ENCODE peak calls at places on chromosomes 6 and 20, in seven cellular contexts. P is left ventricle myocardium inferior; L is suprapubic skin; U is ovary; W is fibroblast of lung; T is lung; G is CD8-positive, alpha-beta T cell. O is an unnamed sample. For H3K27me3, the result is how much of the 10 kb centered on the place peaks cover.

GRCh38 chr6:166556871-166557322 is 29.6 kb downstream of the RAMACL start:
- DNase-seq in T (peak), W (peak), P (peak), U (peak), G (no peak), L (peak), O (peak)

GRCh38 chr20:23265226-23265625 is 85.4 kb upstream of the NXT1 start:
- DNase-seq in U (peak), P (no peak), G (no peak), W (peak), L (peak), T (no peak), O (no peak)

GRCh38 chr6:151716446-151717047 is 90.9 kb upstream of the ESR1 start:
- DNase-seq in P (no peak), T (no peak), L (no peak), W (no peak), U (no peak), G (no peak), O (peak)

GRCh38 chr20:32574296-32575226 is 10.6 kb downstream of the NOL4L start:
- DNase-seq in T (peak), W (peak), U (no peak), P (no peak), G (no peak), L (no peak), O (peak)

GRCh38 chr6:19033683-19034082 is 646.5 kb downstream of the RNF144B start:
- DNase-seq in U (no peak), W (no peak), T (no peak), G (no peak), P (no peak), L (no peak), O (no peak)

GRCh38 chr6:17907467-17908229 is 79.8 kb downstream of the KIF13A start:
- DNase-seq in W (peak), G (no peak), P (peak), L (peak), T (peak), U (no peak), O (peak)

GRCh38 chr6:164124986-164125385 is 710.5 kb downstream of the QKI start:
- DNase-seq in L (no peak), P (no peak), G (no peak), W (no peak), T (no peak), U (no peak), O (no peak)

GRCh38 chr20:46631212-46631869 is 19.9 kb downstream of the SLC13A3 start:
- DNase-seq in T (no peak), L (no peak), G (no peak), P (no peak), U (no peak), W (peak), O (peak)

GRCh38 chr20:21052241-21052640 is 53.9 kb downstream of the LINC00237 start:
- DNase-seq in U (no peak), W (no peak), P (no peak), T (no peak), L (no peak), G (no peak), O (no peak)

GRCh38 chr20:33132858-33133615 is 34.9 kb upstream of the BPIFA2 start:
- DNase-seq in W (no peak), P (no peak), T (no peak), G (no peak), U (no peak), L (no peak), O (no peak)

GRCh38 chr20:46991850-46992639 is 97.4 kb downstream of the EYA2 start:
- DNase-seq in T (no peak), W (no peak), U (no peak), P (no peak), L (no peak), G (no peak), O (no peak)

GRCh38 chr20:48932375-48932941 is 10.9 kb downstream of the ARFGEF2 start:
- DNase-seq in L (no peak), W (no peak), T (no peak), G (no peak), P (no peak), U (no peak), O (no peak)

GRCh38 chr6:64737418-64737817 is 969.6 kb downstream of the EYS start:
- DNase-seq in U (no peak), L (no peak), W (no peak), G (no peak), T (no peak), P (no peak), O (no peak)

GRCh38 chr6:20175810-20176209 is 36.5 kb downstream of the MBOAT1 start:
- DNase-seq in P (no peak), T (no peak), G (no peak), U (no peak), L (no peak), W (no peak), O (no peak)

GRCh38 chr20:5718896-5719595 is 31.2 kb upstream of the SHLD1 start:
- DNase-seq in W (no peak), G (no peak), U (no peak), P (peak), T (no peak), L (no peak), O (no peak)

GRCh38 chr20:64152906-64153305 is 11.3 kb upstream of the MYT1 start:
- DNase-seq in T (no peak), P (no peak), U (no peak), L (no peak), G (no peak), W (no peak), O (no peak)

GRCh38 chr6:93992976-93993375 is 573.6 kb upstream of the EPHA7 start:
- DNase-seq in T (no peak), W (no peak), L (no peak), P (no peak), U (no peak), G (no peak), O (no peak)

GRCh38 chr20:1263853-1264252 is 2.2 kb upstream of the SNPH start:
- DNase-seq in U (no peak), G (no peak), W (peak), P (no peak), T (no peak), L (no peak), O (peak)

GRCh38 chr6:27619436-27619835 is 146.5 kb upstream of the ZNF184 start:
- DNase-seq in P (no peak), U (no peak), G (no peak), L (no peak), W (no peak), T (no peak), O (no peak)

GRCh38 chr6:138520463-138520862 is 21.2 kb upstream of the NHSL1 start:
- DNase-seq in W (peak), T (no peak), L (no peak), P (no peak), U (no peak), G (no peak), O (peak)

GRCh38 chr6:35903679-35904078 is 17.2 kb downstream of the SRPK1 start:
- DNase-seq in T (no peak), W (no peak), G (no peak), L (no peak), U (no peak), P (no peak), O (no peak)

GRCh38 chr6:111562271-111562670 is 43.4 kb downstream of the TRAF3IP2 start:
- DNase-seq in T (no peak), L (no peak), G (no peak), P (no peak), W (no peak), U (no peak), O (no peak)

GRCh38 chr6:131597448-131597847 is 24.4 kb downstream of the ARG1 start:
- DNase-seq in L (no peak), P (no peak), U (no peak), T (no peak), W (peak), G (no peak), O (peak)

GRCh38 chr20:34222208-34222607 is 19.0 kb upstream of the ASIP start:
- DNase-seq in G (no peak), W (peak), T (no peak), P (no peak), U (no peak), L (no peak), O (peak)

GRCh38 chr20:49713779-49714712 is at the start of gene B4GALT5:
- DNase-seq in L (peak), W (peak), G (peak), U (peak), P (peak), T (peak), O (no peak)

GRCh38 chr6:88663801-88664200 is 299.6 kb downstream of the RNGTT start:
- DNase-seq in T (no peak), W (no peak), L (no peak), G (no peak), P (no peak), U (no peak), O (no peak)

DNA sequence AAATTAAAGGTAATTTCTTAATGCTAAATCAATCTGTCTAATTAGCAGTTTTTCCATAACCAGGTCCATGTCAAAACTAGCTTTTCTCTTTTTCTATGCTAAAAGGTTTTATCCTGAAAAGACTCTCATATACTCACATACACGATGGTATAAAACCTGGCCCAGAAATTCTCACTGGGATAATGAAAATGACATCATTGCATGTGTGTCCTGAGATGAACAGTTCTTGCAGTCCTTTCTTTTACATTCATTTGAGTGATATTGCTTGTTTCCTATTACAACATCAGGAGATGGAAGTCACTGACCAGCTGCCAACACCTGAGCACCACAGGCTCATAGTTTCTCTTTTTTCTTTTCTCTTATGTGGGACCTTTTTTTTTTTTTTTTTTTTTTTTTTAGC is 7.9 kb upstream of the PRELID3B start:
- DNase-seq in W (no peak), P (no peak), L (no peak), G (no peak), U (no peak), T (no peak), O (no peak)
- H3K4me3 ChIP-seq in W (no peak), P (no peak), L (no peak), G (no peak), U (no peak), T (no peak), O (no peak)

GRCh38 chr6:159527351-159527750 is 165.7 kb downstream of the SOD2 start:
- DNase-seq in U (no peak), G (no peak), W (no peak), P (no peak), T (no peak), L (no peak), O (no peak)
- TF ChIP-seq CTCF in U (no peak), G (no peak), W (no peak), P (no peak), T (no peak), L (no peak), O (no peak)

DNA sequence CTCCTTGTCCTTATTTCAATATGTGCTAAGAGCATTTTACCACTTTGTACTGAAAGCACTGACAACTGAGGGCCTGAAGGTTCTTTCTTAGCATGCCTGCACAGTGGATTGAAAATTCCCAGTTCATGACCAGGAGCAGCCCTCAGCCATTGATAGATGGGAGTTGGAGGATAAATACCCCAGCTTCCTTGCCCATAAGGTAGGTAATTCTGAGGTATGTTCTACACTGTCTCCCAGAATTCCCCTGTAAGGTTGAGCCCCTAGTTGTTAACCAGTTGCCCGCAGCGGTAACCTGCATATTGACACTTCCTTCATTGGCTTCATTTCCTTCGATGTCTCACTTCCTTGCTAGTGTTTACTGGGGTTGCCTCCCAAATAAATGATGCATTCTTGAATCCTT is 162.0 kb downstream of the CDC5L start:
- DNase-seq in G (no peak), T (no peak), P (no peak), W (no peak), U (no peak), L (no peak), O (no peak)
- H3K27me3 ChIP-seq in G (under half), T (under half), P (under half), W (under half), U (under half), L (under half), O (under half)

GRCh38 chr6:14910692-14911547 is 334.9 kb upstream of the JARID2 start:
- DNase-seq in G (no peak), L (no peak), T (peak), U (no peak), W (peak), P (peak), O (no peak)
- H3K4me3 ChIP-seq in G (peak), L (no peak), T (no peak), U (no peak), W (no peak), P (no peak), O (no peak)

DNA sequence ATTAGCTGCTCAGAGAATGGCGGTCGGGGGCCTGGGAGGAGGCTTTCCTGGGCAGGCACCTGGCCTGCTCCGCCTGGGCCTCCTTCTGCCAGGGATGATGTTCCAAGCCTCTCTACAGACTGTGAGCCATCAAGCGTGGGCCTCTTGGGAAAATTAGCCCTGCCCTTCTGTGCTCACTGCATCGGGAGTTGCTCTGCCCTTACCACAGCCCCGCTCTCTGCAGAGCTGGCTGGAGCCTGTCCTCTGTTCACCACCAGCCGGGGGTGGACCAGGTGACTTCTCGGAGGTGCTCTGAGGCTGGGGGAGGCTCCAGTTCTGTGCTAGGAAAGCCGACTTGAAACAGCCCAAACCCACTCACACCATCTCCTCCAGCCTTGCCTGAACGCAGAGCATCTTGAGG is 24.2 kb downstream of the MDGA1 start:
- DNase-seq in G (no peak), L (no peak), U (no peak), W (no peak), T (no peak), P (no peak), O (no peak)
- TF ChIP-seq CTCF in G (no peak), L (no peak), U (no peak), W (no peak), T (no peak), P (no peak), O (no peak)

DNA sequence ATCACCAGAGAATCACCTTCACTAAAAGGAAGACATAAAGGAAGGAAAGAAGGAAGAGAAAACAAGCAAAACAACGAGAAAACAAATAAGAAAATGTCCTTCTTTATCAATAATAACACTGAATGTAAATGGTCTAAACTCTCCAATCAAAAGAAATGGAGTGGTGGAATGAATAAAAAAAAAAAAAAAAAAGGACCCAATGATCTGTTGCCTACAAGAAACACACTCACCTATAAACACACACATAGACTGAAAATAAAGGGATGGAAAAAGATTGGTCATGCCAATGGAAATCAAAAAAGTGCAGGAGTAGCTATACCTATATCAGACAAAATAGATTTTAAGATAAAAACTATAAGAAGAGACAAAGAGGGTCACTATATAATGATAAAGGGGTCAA is 30.2 kb upstream of the HLA-E start:
- DNase-seq in T (no peak), G (no peak), L (no peak), U (no peak), P (no peak), W (no peak), O (no peak)
- H3K27me3 ChIP-seq in T (under half), G (under half), L (half or more), U (under half), P (half or more), W (half or more), O (under half)

DNA sequence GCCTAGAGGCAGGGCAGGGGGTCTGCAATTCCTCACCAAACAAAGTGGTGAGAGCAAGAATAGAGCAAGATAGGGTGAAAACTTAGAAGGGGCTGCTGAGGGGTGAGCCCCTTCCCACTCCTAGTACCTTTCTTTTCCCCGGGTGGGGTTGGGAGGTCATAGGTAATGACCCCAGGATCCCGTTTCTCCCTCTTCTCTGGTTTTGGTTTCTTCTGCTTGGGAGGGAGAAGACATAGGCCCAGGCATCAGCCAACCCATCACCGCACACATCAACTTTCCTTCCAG is 3.5 kb downstream of the VARS1 start:
- DNase-seq in L (no peak), G (no peak), W (no peak), T (no peak), P (no peak), U (no peak), O (no peak)
- H3K4me3 ChIP-seq in L (no peak), G (no peak), W (no peak), T (no peak), P (no peak), U (no peak), O (no peak)

O was measured in bronchial epithelial cell.